ENCODE peak calls at places on chromosomes 1 and 21, in four cellular contexts. T is colonic mucosa, N is neural progenitor cell, J is psoas muscle. L is an unnamed sample.
A peak's percentile ranks its signal among the peaks of the same experiment; 100 is the strongest.

GRCh38 chr1:213276236-213276635 is 225.2 kb downstream of the RPS6KC1 start:
- DNase-seq in N (no peak), J (no peak), T (no peak), L (no peak)

GRCh38 chr21:38377165-38378093 is 120.6 kb downstream of the KCNJ15 start:
- DNase-seq in N (no peak), J (no peak), T (no peak), L (no peak)

GRCh38 chr1:2611034-2611501 is 21.7 kb downstream of the MMEL1 start:
- DNase-seq in J (peak; percentile 53), T (peak; percentile 89), N (peak; percentile 84), L (no peak)

GRCh38 chr1:156707486-156708244 is 2.3 kb upstream of the CRABP2 start:
- DNase-seq in N (peak; percentile 84), T (no peak), J (no peak), L (no peak)

GRCh38 chr1:186175588-186175987 is 199.5 kb downstream of the TPR start:
- DNase-seq in T (no peak), N (peak; percentile 41), J (no peak), L (no peak)

GRCh38 chr1:46798820-46799219 is at the start of gene CYP4B1:
- DNase-seq in J (peak; percentile 91), N (no peak), T (peak; percentile 56), L (no peak)

GRCh38 chr21:44790401-44790800 is 11.2 kb downstream of the UBE2G2 start:
- DNase-seq in J (no peak), N (no peak), T (no peak), L (no peak)

GRCh38 chr1:85025940-85026339 is 22.4 kb downstream of the MCOLN3 start:
- DNase-seq in J (no peak), T (no peak), N (no peak), L (no peak)

GRCh38 chr1:31476891-31477846 is 64.2 kb downstream of the SERINC2 start:
- DNase-seq in J (no peak), N (no peak), T (no peak), L (no peak)

GRCh38 chr1:244447552-244447951 is 4.2 kb downstream of the ADSS2 start:
- DNase-seq in N (no peak), T (no peak), J (no peak), L (no peak)

GRCh38 chr1:221117548-221117951 is 238.3 kb downstream of the HLX start:
- DNase-seq in J (peak; percentile 73), N (no peak), T (no peak), L (no peak)

GRCh38 chr1:159171688-159172501 is 480 bp downstream of the CADM3 start:
- DNase-seq in N (peak; percentile 75), J (peak; percentile 50), T (no peak), L (no peak)

GRCh38 chr1:2204384-2205190 is 10.0 kb upstream of the FAAP20 start:
- DNase-seq in J (peak; percentile 91), N (peak; percentile 73), T (peak; percentile 85), L (no peak)

GRCh38 chr1:29120955-29121485 is 2.7 kb downstream of the TMEM200B start:
- DNase-seq in N (peak; percentile 87), T (peak; percentile 56), J (peak; percentile 66), L (peak; percentile 68)

GRCh38 chr1:89169166-89169565 is 6.6 kb downstream of the GBP7 start:
- DNase-seq in T (no peak), N (no peak), J (no peak), L (no peak)

GRCh38 chr1:89912073-89912472 is 82.8 kb upstream of the ZNF326 start:
- DNase-seq in J (no peak), T (no peak), N (no peak), L (no peak)

GRCh38 chr1:32358435-32358834 is 3.9 kb downstream of the FAM229A start:
- DNase-seq in T (no peak), N (no peak), J (no peak), L (no peak)

GRCh38 chr1:110412576-110412975 is 5.1 kb upstream of the LAMTOR5 start:
- DNase-seq in T (peak; percentile 68), N (peak; percentile 86), J (peak; percentile 82), L (peak; percentile 57)

GRCh38 chr1:3148171-3148570 is 79.2 kb downstream of the PRDM16 start:
- DNase-seq in J (no peak), N (no peak), T (no peak), L (no peak)

GRCh38 chr1:206100226-206100780 is 16.9 kb downstream of the AVPR1B start:
- DNase-seq in N (no peak), T (no peak), J (no peak), L (no peak)

GRCh38 chr1:50620680-50621329 is 197.6 kb upstream of the DMRTA2 start:
- DNase-seq in T (peak; percentile 40), N (peak; percentile 11), J (no peak), L (no peak)

GRCh38 chr1:147549526-147549925 is 8.2 kb downstream of the BCL9 start:
- DNase-seq in N (no peak), J (no peak), T (no peak), L (no peak)

GRCh38 chr1:154729031-154729442 is 121.1 kb upstream of the ADAR start:
- DNase-seq in T (no peak), J (no peak), N (no peak), L (no peak)

GRCh38 chr1:78437941-78438340 is 52.8 kb upstream of the PTGFR start:
- DNase-seq in J (no peak), N (no peak), T (no peak), L (no peak)

GRCh38 chr1:114386129-114387037 is 124.6 kb downstream of the TRIM33 start:
- DNase-seq in J (no peak), T (no peak), N (no peak), L (no peak)

GRCh38 chr1:224197261-224197600 is 14.2 kb downstream of the DEGS1 start:
- DNase-seq in J (no peak), T (no peak), N (no peak), L (no peak)

GRCh38 chr1:156706647-156707008 is 1.2 kb upstream of the CRABP2 start:
- DNase-seq in T (peak; percentile 60), J (peak; percentile 78), N (peak; percentile 90), L (no peak)

GRCh38 chr1:101996830-101997485 is at the start of gene OLFM3:
- DNase-seq in J (no peak), T (no peak), N (peak; percentile 94), L (no peak)

GRCh38 chr1:67897270-67897949 is 64.1 kb upstream of the GNG12 start:
- DNase-seq in T (peak; percentile 20), N (no peak), J (no peak), L (no peak)

GRCh38 chr1:231337043-231337471 is 595 bp downstream of the EXOC8 start:
- DNase-seq in N (no peak), J (no peak), T (peak; percentile 22), L (no peak)

GRCh38 chr1:205319081-205320018 is 2.2 kb downstream of the NUAK2 start:
- DNase-seq in J (peak; percentile 72), N (no peak), T (peak; percentile 88), L (peak; percentile 48)

GRCh38 chr21:31298618-31299269 is 45.3 kb downstream of the TIAM1 start:
- DNase-seq in J (no peak), T (no peak), N (no peak), L (no peak)

GRCh38 chr1:1677718-1678580 is 14.6 kb downstream of the SLC35E2B start:
- DNase-seq in J (no peak), T (peak; percentile 47), N (no peak), L (peak; percentile 59)

GRCh38 chr1:2274231-2274967 is 46.3 kb downstream of the SKI start:
- DNase-seq in N (no peak), T (no peak), J (peak; percentile 52), L (no peak)

GRCh38 chr1:106676021-106676420 is 380.5 kb upstream of the PRMT6 start:
- DNase-seq in T (no peak), N (no peak), J (no peak), L (no peak)

GRCh38 chr1:151825204-151825603 is 6.4 kb downstream of the RORC start:
- DNase-seq in N (no peak), T (no peak), J (peak; percentile 74), L (no peak)

GRCh38 chr1:42176902-42177519 is 12.5 kb upstream of the GUCA2A start:
- DNase-seq in T (no peak), N (peak; percentile 72), J (no peak), L (peak; percentile 34)

GRCh38 chr21:42466700-42467612 is 29.1 kb downstream of the RSPH1 start:
- DNase-seq in J (peak; percentile 47), N (peak; percentile 55), T (peak; percentile 52), L (no peak)

GRCh38 chr21:42471206-42471605 is 24.8 kb downstream of the RSPH1 start:
- DNase-seq in T (no peak), N (no peak), J (no peak), L (no peak)

GRCh38 chr21:42469272-42469671 is 26.8 kb downstream of the RSPH1 start:
- DNase-seq in N (no peak), T (peak; percentile 73), J (no peak), L (no peak)

GRCh38 chr21:42467613-42467983 is 28.4 kb downstream of the RSPH1 start:
- DNase-seq in T (no peak), N (no peak), J (no peak), L (no peak)

GRCh38 chr21:42468511-42469131 is 27.4 kb downstream of the RSPH1 start:
- DNase-seq in J (no peak), N (no peak), T (no peak), L (no peak)
- H3K4me1 ChIP-seq in J (peaks cover 3% of the 10 kb centered on the region), N (no peaks in the 10 kb centered on the region), T (peaks cover 31% of the 10 kb centered on the region), L (peaks cover 18% of the 10 kb centered on the region)

GRCh38 chr1:26614655-26615411 is 81.0 kb upstream of the ARID1A start:
- DNase-seq in J (no peak), T (no peak), N (no peak), L (no peak)

GRCh38 chr1:26618561-26618960 is 77.3 kb upstream of the ARID1A start:
- DNase-seq in T (no peak), J (no peak), N (peak; percentile 24), L (no peak)
- H3K27ac ChIP-seq in T (no peak overlapping the region), J (peak overlapping the region; percentile 90), N (peak overlapping the region; percentile 99), L (no peak overlapping the region)

GRCh38 chr1:116806245-116806644 is 52.0 kb downstream of the CD2 start:
- DNase-seq in T (no peak), J (no peak), N (no peak), L (no peak)
- H3K27me3 ChIP-seq in T (no peaks in the 10 kb centered on the region), J (no peaks in the 10 kb centered on the region), N (no peaks in the 10 kb centered on the region), L (no peaks in the 10 kb centered on the region)

GRCh38 chr1:241964550-241965241 is 7.1 kb downstream of the BECN2 start:
- DNase-seq in T (no peak), N (no peak), J (no peak), L (no peak)
- H3K4me1 ChIP-seq in T (no peaks in the 10 kb centered on the region), N (no peaks in the 10 kb centered on the region), J (no peaks in the 10 kb centered on the region), L (no peaks in the 10 kb centered on the region)

GRCh38 chr1:175095978-175096611 is 28.5 kb downstream of the TNN start:
- DNase-seq in J (no peak), T (no peak), N (no peak), L (no peak)
- H3K27ac ChIP-seq in J (no peak overlapping the region), T (no peak overlapping the region), N (no peak overlapping the region), L (no peak overlapping the region)